ENCODE peak calls at places on chromosome X, in five cellular contexts. T is nephron progenitor cell, L is cerebellar cortex, F is astrocyte, P is hippocampal formation. W is an unnamed sample.

GRCh38 chrX:153812220-153812619 is 17.8 kb downstream of the SSR4 start:
- DNase-seq in L (peak; percentile 52), T (no peak), F (no peak), P (no peak), W (no peak)

GRCh38 chrX:47179221-47179927 is 14.3 kb upstream of the UBA1 start:
- DNase-seq in L (peak; percentile 7), T (no peak), P (no peak), F (no peak), W (peak; percentile 87)

GRCh38 chrX:140298946-140299345 is 205.9 kb downstream of the SOX3 start:
- DNase-seq in P (no peak), L (no peak), F (peak; percentile 81), T (no peak), W (no peak)

GRCh38 chrX:25015486-25016360 is at the start of gene ARX:
- DNase-seq in L (peak; percentile 48), T (peak; percentile 82), F (peak; percentile 36), P (peak; percentile 24), W (no peak)

GRCh38 chrX:118862086-118862485 is 38.5 kb downstream of the ZCCHC12 start:
- DNase-seq in F (no peak), L (no peak), P (no peak), T (no peak), W (no peak)

GRCh38 chrX:120251471-120252011 is 929 bp downstream of the ZBTB33 start:
- DNase-seq in P (no peak), F (peak; percentile 12), L (peak; percentile 22), T (peak; percentile 19), W (peak; percentile 48)

GRCh38 chrX:16119353-16120220 is 3.8 kb upstream of the GRPR start:
- DNase-seq in F (no peak), T (no peak), L (no peak), P (no peak), W (no peak)

GRCh38 chrX:153771686-153772607 is 7.9 kb downstream of the PLXNB3 start:
- DNase-seq in F (no peak), P (no peak), L (no peak), T (no peak), W (peak; percentile 87)

GRCh38 chrX:69069086-69069445 is 96.2 kb downstream of the PJA1 start:
- DNase-seq in T (no peak), F (no peak), P (no peak), L (no peak), W (no peak)

GRCh38 chrX:57103489-57103888 is 17.9 kb downstream of the SPIN2B start:
- DNase-seq in P (no peak), T (no peak), L (no peak), F (no peak), W (no peak)

GRCh38 chrX:154317391-154318000 is 21.9 kb downstream of the TKTL1 start:
- DNase-seq in F (no peak), L (peak; percentile 14), T (peak; percentile 20), P (no peak), W (peak; percentile 56)

GRCh38 chrX:154074199-154074598 is 23.3 kb downstream of the MECP2 start:
- DNase-seq in F (peak; percentile 77), L (no peak), T (no peak), P (no peak), W (peak; percentile 81)

GRCh38 chrX:78555401-78555980 is 103.6 kb downstream of the RTL3 start:
- DNase-seq in L (no peak), P (no peak), F (no peak), T (no peak), W (no peak)

GRCh38 chrX:38754102-38754790 is 47.0 kb upstream of the MID1IP1 start:
- DNase-seq in T (peak; percentile 32), L (peak; percentile 50), F (peak; percentile 23), P (peak; percentile 2), W (no peak)

GRCh38 chrX:148929686-148930085 is 429.3 kb downstream of the AFF2 start:
- DNase-seq in T (no peak), P (no peak), L (no peak), F (peak; percentile 36), W (no peak)

W was measured in osteoblast.